ENCODE peak calls at places on chromosomes 4 and X, in eight cellular contexts. One of them, this sample, is unnamed.

GRCh38 chr4:14257903-14258302 is 630.4 kb upstream of the BOD1L1 start:
- DNase-seq in PC-9: no peak
- DNase-seq in renal cortical epithelial cell: no peak
- DNase-seq in AG20443: no peak
- DNase-seq in SW480: no peak
- DNase-seq in NCI-H1092 treated with DMSO at 0.1 percent for 48 hours: no peak
- DNase-seq in T-helper 2 cell: no peak
- DNase-seq in NCI-H2081: no peak
- DNase-seq in this sample: no peak

GRCh38 chrX:47574609-47575325 is 7.5 kb upstream of the TIMP1 start:
- DNase-seq in PC-9: no peak
- DNase-seq in renal cortical epithelial cell: no peak
- DNase-seq in AG20443: no peak
- DNase-seq in SW480: no peak
- DNase-seq in NCI-H1092 treated with DMSO at 0.1 percent for 48 hours: no peak
- DNase-seq in T-helper 2 cell: no peak
- DNase-seq in NCI-H2081: no peak
- DNase-seq in this sample: no peak

GRCh38 chr4:185713272-185713671 is 98.7 kb downstream of the SORBS2 start:
- DNase-seq in PC-9: no peak
- DNase-seq in renal cortical epithelial cell: no peak
- DNase-seq in AG20443: no peak
- DNase-seq in SW480: no peak
- DNase-seq in NCI-H1092 treated with DMSO at 0.1 percent for 48 hours: no peak
- DNase-seq in T-helper 2 cell: no peak
- DNase-seq in NCI-H2081: no peak
- DNase-seq in this sample: peak; percentile 94

GRCh38 chr4:113700602-113701150 is 60.9 kb downstream of the CAMK2D start:
- DNase-seq in PC-9: no peak
- DNase-seq in renal cortical epithelial cell: no peak
- DNase-seq in AG20443: no peak
- DNase-seq in SW480: no peak
- DNase-seq in NCI-H1092 treated with DMSO at 0.1 percent for 48 hours: no peak
- DNase-seq in T-helper 2 cell: no peak
- DNase-seq in NCI-H2081: no peak
- DNase-seq in this sample: no peak

GRCh38 chrX:118493653-118494297 is 1.8 kb upstream of the DOCK11 start:
- DNase-seq in PC-9: no peak
- DNase-seq in renal cortical epithelial cell: no peak
- DNase-seq in AG20443: no peak
- DNase-seq in SW480: no peak
- DNase-seq in NCI-H1092 treated with DMSO at 0.1 percent for 48 hours: no peak
- DNase-seq in T-helper 2 cell: no peak
- DNase-seq in NCI-H2081: no peak
- DNase-seq in this sample: no peak

GRCh38 chr4:140296335-140296753 is 77.1 kb upstream of the SCOC start:
- DNase-seq in PC-9: peak; percentile 64
- DNase-seq in renal cortical epithelial cell: peak; percentile 88
- DNase-seq in AG20443: peak; percentile 89
- DNase-seq in SW480: peak; percentile 70
- DNase-seq in NCI-H1092 treated with DMSO at 0.1 percent for 48 hours: peak; percentile 82
- DNase-seq in T-helper 2 cell: no peak
- DNase-seq in NCI-H2081: peak; percentile 60
- DNase-seq in this sample: peak; percentile 39

GRCh38 chr4:10085386-10085785 is 31.2 kb downstream of the WDR1 start:
- DNase-seq in PC-9: no peak
- DNase-seq in renal cortical epithelial cell: no peak
- DNase-seq in AG20443: no peak
- DNase-seq in SW480: no peak
- DNase-seq in NCI-H1092 treated with DMSO at 0.1 percent for 48 hours: no peak
- DNase-seq in T-helper 2 cell: no peak
- DNase-seq in NCI-H2081: no peak
- DNase-seq in this sample: no peak

GRCh38 chr4:64305565-64306254 is 103.5 kb downstream of the TECRL start:
- DNase-seq in PC-9: no peak
- DNase-seq in renal cortical epithelial cell: no peak
- DNase-seq in AG20443: no peak
- DNase-seq in SW480: no peak
- DNase-seq in NCI-H1092 treated with DMSO at 0.1 percent for 48 hours: no peak
- DNase-seq in T-helper 2 cell: no peak
- DNase-seq in NCI-H2081: no peak
- DNase-seq in this sample: no peak

GRCh38 chr4:140719022-140719421 is 37.2 kb downstream of the TBC1D9 start:
- DNase-seq in PC-9: no peak
- DNase-seq in renal cortical epithelial cell: peak; percentile 36
- DNase-seq in AG20443: peak; percentile 51
- DNase-seq in SW480: no peak
- DNase-seq in NCI-H1092 treated with DMSO at 0.1 percent for 48 hours: no peak
- DNase-seq in T-helper 2 cell: no peak
- DNase-seq in NCI-H2081: no peak
- DNase-seq in this sample: peak; percentile 46

GRCh38 chrX:14616876-14617275 is 87.5 kb downstream of the GLRA2 start:
- DNase-seq in PC-9: no peak
- DNase-seq in renal cortical epithelial cell: no peak
- DNase-seq in AG20443: peak; percentile 56
- DNase-seq in SW480: no peak
- DNase-seq in NCI-H1092 treated with DMSO at 0.1 percent for 48 hours: no peak
- DNase-seq in T-helper 2 cell: no peak
- DNase-seq in NCI-H2081: no peak
- DNase-seq in this sample: no peak

GRCh38 chr4:15855804-15856475 is 77.8 kb downstream of the CD38 start:
- DNase-seq in PC-9: no peak
- DNase-seq in renal cortical epithelial cell: no peak
- DNase-seq in AG20443: no peak
- DNase-seq in SW480: no peak
- DNase-seq in NCI-H1092 treated with DMSO at 0.1 percent for 48 hours: no peak
- DNase-seq in T-helper 2 cell: no peak
- DNase-seq in NCI-H2081: peak; percentile 49
- DNase-seq in this sample: no peak

GRCh38 chrX:102808336-102808735 is 87.8 kb downstream of the GPRASP3 start:
- DNase-seq in PC-9: no peak
- DNase-seq in renal cortical epithelial cell: no peak
- DNase-seq in AG20443: no peak
- DNase-seq in SW480: no peak
- DNase-seq in NCI-H1092 treated with DMSO at 0.1 percent for 48 hours: no peak
- DNase-seq in T-helper 2 cell: no peak
- DNase-seq in NCI-H2081: no peak
- DNase-seq in this sample: peak; percentile 28

GRCh38 chrX:37701588-37701987 is 16.0 kb downstream of the XK start:
- DNase-seq in PC-9: no peak
- DNase-seq in renal cortical epithelial cell: no peak
- DNase-seq in AG20443: no peak
- DNase-seq in SW480: no peak
- DNase-seq in NCI-H1092 treated with DMSO at 0.1 percent for 48 hours: peak; percentile 7
- DNase-seq in T-helper 2 cell: no peak
- DNase-seq in NCI-H2081: peak; percentile 15
- DNase-seq in this sample: no peak

GRCh38 chr4:169234137-169234855 is 36.5 kb downstream of the SH3RF1 start:
- DNase-seq in PC-9: no peak
- DNase-seq in renal cortical epithelial cell: peak; percentile 50
- DNase-seq in AG20443: no peak
- DNase-seq in SW480: no peak
- DNase-seq in NCI-H1092 treated with DMSO at 0.1 percent for 48 hours: no peak
- DNase-seq in T-helper 2 cell: no peak
- DNase-seq in NCI-H2081: no peak
- DNase-seq in this sample: peak; percentile 90

GRCh38 chr4:28443786-28444412 is 1583.3 kb downstream of the STIM2 start:
- DNase-seq in PC-9: no peak
- DNase-seq in renal cortical epithelial cell: peak; percentile 6
- DNase-seq in AG20443: no peak
- DNase-seq in SW480: no peak
- DNase-seq in NCI-H1092 treated with DMSO at 0.1 percent for 48 hours: no peak
- DNase-seq in T-helper 2 cell: no peak
- DNase-seq in NCI-H2081: no peak
- DNase-seq in this sample: peak; percentile 56

GRCh38 chrX:24369816-24370215 is 9.4 kb downstream of the SUPT20HL1 start:
- DNase-seq in PC-9: no peak
- DNase-seq in renal cortical epithelial cell: no peak
- DNase-seq in AG20443: no peak
- DNase-seq in SW480: no peak
- DNase-seq in NCI-H1092 treated with DMSO at 0.1 percent for 48 hours: no peak
- DNase-seq in T-helper 2 cell: no peak
- DNase-seq in NCI-H2081: no peak
- DNase-seq in this sample: no peak

GRCh38 chr4:16082038-16082423 is 1.8 kb downstream of the PROM1 start:
- DNase-seq in PC-9: no peak
- DNase-seq in renal cortical epithelial cell: no peak
- DNase-seq in AG20443: no peak
- DNase-seq in SW480: no peak
- DNase-seq in NCI-H1092 treated with DMSO at 0.1 percent for 48 hours: no peak
- DNase-seq in T-helper 2 cell: no peak
- DNase-seq in NCI-H2081: no peak
- DNase-seq in this sample: no peak

GRCh38 chrX:154002215-154002719 is 17.4 kb downstream of the IRAK1 start:
- DNase-seq in PC-9: peak; percentile 45
- DNase-seq in renal cortical epithelial cell: peak; percentile 88
- DNase-seq in AG20443: peak; percentile 85
- DNase-seq in SW480: peak; percentile 71
- DNase-seq in NCI-H1092 treated with DMSO at 0.1 percent for 48 hours: peak; percentile 48
- DNase-seq in T-helper 2 cell: peak; percentile 60
- DNase-seq in NCI-H2081: peak; percentile 43
- DNase-seq in this sample: peak; percentile 48

GRCh38 chrX:103536071-103536470 is 16.8 kb upstream of the RAB40A start:
- DNase-seq in PC-9: no peak
- DNase-seq in renal cortical epithelial cell: peak; percentile 7
- DNase-seq in AG20443: no peak
- DNase-seq in SW480: no peak
- DNase-seq in NCI-H1092 treated with DMSO at 0.1 percent for 48 hours: no peak
- DNase-seq in T-helper 2 cell: no peak
- DNase-seq in NCI-H2081: no peak
- DNase-seq in this sample: no peak

GRCh38 chrX:43166874-43167273 is 388.9 kb upstream of the PPP1R2C start:
- DNase-seq in PC-9: no peak
- DNase-seq in renal cortical epithelial cell: peak; percentile 25
- DNase-seq in AG20443: no peak
- DNase-seq in SW480: no peak
- DNase-seq in NCI-H1092 treated with DMSO at 0.1 percent for 48 hours: no peak
- DNase-seq in T-helper 2 cell: no peak
- DNase-seq in NCI-H2081: peak; percentile 85
- DNase-seq in this sample: peak; percentile 76